ENCODE peak calls at places on chromosomes 2 and 18, in eight cellular contexts. E, B, L, U, X, I, G and J are unnamed samples.

GRCh38 chr2:127182626-127183458 is 37.3 kb downstream of the CYP27C1 start:
- DNase-seq in E (peak; percentile 58), B (no peak), L (no peak), U (no peak), X (no peak), I (peak; percentile 49), G (no peak), J (no peak)

GRCh38 chr2:47904903-47905453 is 1.3 kb downstream of the FBXO11 start:
- DNase-seq in E (peak; percentile 91), B (peak; percentile 45), L (peak; percentile 34), U (peak; percentile 23), X (peak; percentile 41), I (no peak), G (no peak), J (peak; percentile 65)

GRCh38 chr2:241579281-241579680 is 20.7 kb downstream of the BOK start:
- DNase-seq in E (peak; percentile 16), B (no peak), L (no peak), U (no peak), X (no peak), I (peak; percentile 46), G (no peak), J (no peak)

GRCh38 chr2:113863166-113863565 is 26.7 kb upstream of the ACTR3 start:
- DNase-seq in E (no peak), B (no peak), L (no peak), U (no peak), X (no peak), I (no peak), G (no peak), J (no peak)

GRCh38 chr2:157722580-157723234 is 94.0 kb upstream of the ACVR1C start:
- DNase-seq in E (no peak), B (peak; percentile 14), L (no peak), U (no peak), X (no peak), I (no peak), G (peak; percentile 11), J (no peak)

GRCh38 chr18:48884306-48885235 is 66.2 kb downstream of the SMAD7 start:
- DNase-seq in E (peak; percentile 51), B (no peak), L (peak; percentile 12), U (no peak), X (no peak), I (peak; percentile 56), G (no peak), J (no peak)

GRCh38 chr2:37652199-37652640 is 19.2 kb downstream of the CDC42EP3 start:
- DNase-seq in E (no peak), B (peak; percentile 62), L (no peak), U (no peak), X (no peak), I (no peak), G (peak; percentile 97), J (no peak)

GRCh38 chr2:150303281-150303680 is 184.2 kb downstream of the RND3 start:
- DNase-seq in E (no peak), B (no peak), L (no peak), U (no peak), X (no peak), I (no peak), G (no peak), J (no peak)

GRCh38 chr2:100891911-100892642 is 72.1 kb downstream of the NPAS2 start:
- DNase-seq in E (no peak), B (no peak), L (no peak), U (no peak), X (peak; percentile 44), I (no peak), G (peak; percentile 67), J (no peak)

GRCh38 chr2:124753842-124754241 is 728.8 kb downstream of the CNTNAP5 start:
- DNase-seq in E (no peak), B (no peak), L (no peak), U (no peak), X (no peak), I (no peak), G (no peak), J (no peak)

GRCh38 chr2:18639756-18640453 is 50.5 kb upstream of the NT5C1B start:
- DNase-seq in E (no peak), B (no peak), L (no peak), U (no peak), X (no peak), I (no peak), G (no peak), J (no peak)

GRCh38 chr18:69469444-69469919 is 68.8 kb downstream of the DOK6 start:
- DNase-seq in E (no peak), B (no peak), L (no peak), U (no peak), X (no peak), I (peak; percentile 52), G (no peak), J (no peak)

GRCh38 chr2:194867328-194867727 is 789.7 kb upstream of the SLC39A10 start:
- DNase-seq in E (no peak), B (peak; percentile 47), L (no peak), U (no peak), X (no peak), I (no peak), G (no peak), J (no peak)
- TF ChIP-seq CTCF in E (peak; percentile 26), B (peak; percentile 28), L (peak; percentile 6), U (peak; percentile 19), X (no peak), I (peak; percentile 12), G (peak; percentile 26), J (peak; percentile 42)

DNA sequence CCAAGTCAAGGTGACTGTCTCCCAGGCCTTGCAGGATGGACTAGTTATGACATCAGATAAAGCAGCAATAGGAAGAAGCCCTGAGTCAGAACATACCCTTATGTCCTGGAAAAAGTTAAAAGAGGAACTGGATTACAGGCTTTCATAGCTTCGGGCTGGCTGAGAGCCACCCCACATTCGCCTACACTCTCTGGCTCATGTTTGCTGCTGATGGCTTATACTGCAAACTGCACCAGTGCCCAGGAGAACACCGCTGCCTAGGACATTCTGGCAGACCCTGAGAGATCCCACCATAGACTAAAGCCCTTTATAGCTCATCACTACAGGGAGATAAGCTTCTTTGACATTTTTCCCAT is 20.3 kb downstream of the SLC8A1 start:
- DNase-seq in E (no peak), B (no peak), L (peak; percentile 38), U (no peak), X (peak; percentile 47), I (peak; percentile 80), G (peak; percentile 88), J (no peak)
- H3K4me1 ChIP-seq in E (no peaks in the 10 kb centered on the region), B (peaks cover 31% of the 10 kb centered on the region), L (peaks cover 3% of the 10 kb centered on the region), U (no peaks in the 10 kb centered on the region), X (peaks cover 59% of the 10 kb centered on the region), I (peaks cover 53% of the 10 kb centered on the region), G (peaks cover 13% of the 10 kb centered on the region), J (no peaks in the 10 kb centered on the region)

GRCh38 chr2:222915092-222915957 is 54.5 kb downstream of the ACSL3 start:
- DNase-seq in E (no peak), B (peak; percentile 42), L (no peak), U (no peak), X (no peak), I (no peak), G (peak; percentile 41), J (no peak)

GRCh38 chr2:222907790-222908431 is 47.1 kb downstream of the ACSL3 start:
- DNase-seq in E (no peak), B (no peak), L (no peak), U (no peak), X (no peak), I (no peak), G (peak; percentile 83), J (no peak)

GRCh38 chr2:222912776-222913175 is 51.9 kb downstream of the ACSL3 start:
- DNase-seq in E (no peak), B (no peak), L (no peak), U (no peak), X (no peak), I (no peak), G (no peak), J (no peak)

GRCh38 chr2:222909276-222909675 is 48.4 kb downstream of the ACSL3 start:
- DNase-seq in E (no peak), B (no peak), L (no peak), U (no peak), X (no peak), I (no peak), G (no peak), J (no peak)

DNA sequence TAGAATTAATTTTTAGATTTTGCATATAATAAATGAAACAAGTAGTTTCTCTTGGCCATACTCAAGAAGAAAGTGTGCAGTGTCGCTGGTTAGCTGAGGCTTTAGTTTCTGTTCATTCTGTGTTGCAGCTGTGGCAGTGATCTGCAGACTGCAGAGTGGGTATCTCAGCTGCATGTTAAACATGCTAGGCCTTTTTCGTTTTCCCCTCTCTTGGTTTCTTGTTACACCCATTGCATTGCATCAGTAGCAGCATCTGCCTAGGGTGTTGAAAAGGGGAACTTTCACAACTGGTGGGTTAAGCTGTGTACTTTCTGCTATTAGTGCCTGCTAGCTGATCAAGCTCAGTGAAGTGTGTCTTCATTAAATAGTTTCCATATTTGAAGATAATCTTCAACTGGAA is 51.3 kb downstream of the ACSL3 start:
- DNase-seq in E (no peak), B (no peak), L (no peak), U (no peak), X (no peak), I (no peak), G (peak; percentile 46), J (no peak)
- TF ChIP-seq POLR2A in E (peak; percentile 11), B (no peak), L (no peak), U (no peak), X (no peak), I (no peak), G (no peak), J (no peak)

GRCh38 chr2:200829258-200829655 is 17.5 kb downstream of the BZW1 start:
- DNase-seq in E (no peak), B (no peak), L (no peak), U (no peak), X (no peak), I (no peak), G (no peak), J (no peak)
- TF ChIP-seq CTCF in E (no peak), B (no peak), L (no peak), U (no peak), X (no peak), I (no peak), G (no peak), J (no peak)

GRCh38 chr2:168181825-168182224 is 65.6 kb downstream of the STK39 start:
- DNase-seq in E (no peak), B (no peak), L (no peak), U (no peak), X (no peak), I (no peak), G (no peak), J (no peak)
- H3K4me1 ChIP-seq in E (no peaks in the 10 kb centered on the region), B (peaks cover 14% of the 10 kb centered on the region), L (no peaks in the 10 kb centered on the region), U (peaks cover 9% of the 10 kb centered on the region), X (peaks cover 6% of the 10 kb centered on the region), I (no peaks in the 10 kb centered on the region), G (peaks cover 11% of the 10 kb centered on the region), J (no peaks in the 10 kb centered on the region)

DNA sequence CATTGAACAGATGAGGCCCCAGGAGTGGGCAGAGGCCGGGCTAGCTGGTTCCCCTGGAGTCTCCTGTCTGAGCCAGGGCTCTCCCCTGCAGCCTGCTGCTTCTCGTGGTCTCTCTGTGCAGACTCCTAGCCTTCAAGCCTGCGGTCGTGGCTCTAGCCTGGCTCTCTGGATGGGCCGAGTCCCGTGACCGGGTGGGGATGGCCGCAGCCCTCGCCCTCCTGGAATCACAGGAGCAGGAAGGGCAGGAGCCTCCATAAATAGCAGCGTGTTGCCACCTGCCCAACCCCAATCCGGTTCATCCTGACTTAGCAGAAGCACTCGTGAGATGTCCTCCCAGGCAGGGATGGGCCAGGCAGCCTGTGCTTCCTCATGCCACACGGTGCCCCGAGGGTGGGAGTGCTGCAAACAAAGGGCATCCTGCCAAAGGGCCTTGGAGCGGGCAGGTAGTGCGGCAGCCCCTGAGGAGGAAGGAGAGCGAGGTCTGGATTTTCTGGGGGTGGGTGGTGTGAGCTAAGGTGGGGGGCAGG is 43.9 kb downstream of the FOSL2 start:
- DNase-seq in E (peak; percentile 74), B (no peak), L (no peak), U (peak; percentile 88), X (no peak), I (peak; percentile 64), G (no peak), J (no peak)
- TF ChIP-seq POLR2A in E (no peak), B (no peak), L (no peak), U (peak; percentile 14), X (no peak), I (no peak), G (no peak), J (no peak)